ENCODE peak calls at places on chromosomes 13 and 19, in six cellular contexts. One of them, this sample, is unnamed.

GRCh38 chr13:92510416-92510815 is 716.2 kb upstream of the GPC6 start:
- DNase-seq in GM23338: peak
- DNase-seq in GM12878: no peak
- DNase-seq in A549: no peak
- DNase-seq in K562: no peak
- DNase-seq in HCT116: no peak
- DNase-seq in this sample: no peak

GRCh38 chr13:40383132-40383531 is 283.3 kb downstream of the FOXO1 start:
- DNase-seq in GM23338: no peak
- DNase-seq in GM12878: no peak
- DNase-seq in A549: no peak
- DNase-seq in K562: no peak
- DNase-seq in HCT116: no peak
- DNase-seq in this sample: peak

GRCh38 chr13:20609145-20609544 is 42.2 kb downstream of the IFT88 start:
- DNase-seq in GM23338: no peak
- DNase-seq in GM12878: no peak
- DNase-seq in A549: no peak
- DNase-seq in K562: no peak
- DNase-seq in HCT116: no peak
- DNase-seq in this sample: no peak

GRCh38 chr13:114080739-114081561 is 51.5 kb downstream of the RASA3 start:
- DNase-seq in GM23338: no peak
- DNase-seq in GM12878: no peak
- DNase-seq in A549: no peak
- DNase-seq in K562: no peak
- DNase-seq in HCT116: no peak
- DNase-seq in this sample: no peak

GRCh38 chr13:23681253-23681652 is 111.0 kb downstream of the TNFRSF19 start:
- DNase-seq in GM23338: no peak
- DNase-seq in GM12878: no peak
- DNase-seq in A549: no peak
- DNase-seq in K562: no peak
- DNase-seq in HCT116: no peak
- DNase-seq in this sample: no peak

GRCh38 chr13:101785858-101786257 is 333.4 kb downstream of the ITGBL1 start:
- DNase-seq in GM23338: peak
- DNase-seq in GM12878: no peak
- DNase-seq in A549: peak
- DNase-seq in K562: no peak
- DNase-seq in HCT116: peak
- DNase-seq in this sample: peak

GRCh38 chr13:34356686-34357434 is 538.9 kb downstream of the RFC3 start:
- DNase-seq in GM23338: no peak
- DNase-seq in GM12878: no peak
- DNase-seq in A549: no peak
- DNase-seq in K562: no peak
- DNase-seq in HCT116: no peak
- DNase-seq in this sample: no peak

GRCh38 chr19:33621811-33622504 is at the start of gene CHST8:
- DNase-seq in GM23338: peak
- DNase-seq in GM12878: no peak
- DNase-seq in A549: no peak
- DNase-seq in K562: peak
- DNase-seq in HCT116: no peak
- DNase-seq in this sample: peak

GRCh38 chr13:22915442-22916082 is 265.2 kb upstream of the SGCG start:
- DNase-seq in GM23338: peak
- DNase-seq in GM12878: no peak
- DNase-seq in A549: peak
- DNase-seq in K562: peak
- DNase-seq in HCT116: peak
- DNase-seq in this sample: peak

GRCh38 chr19:39498262-39499081 is at the start of gene DLL3:
- DNase-seq in GM23338: peak
- DNase-seq in GM12878: no peak
- DNase-seq in A549: no peak
- DNase-seq in K562: peak
- DNase-seq in HCT116: no peak
- DNase-seq in this sample: peak

GRCh38 chr19:12111176-12111575 is 29.0 kb downstream of the ZNF20 start:
- DNase-seq in GM23338: no peak
- DNase-seq in GM12878: no peak
- DNase-seq in A549: no peak
- DNase-seq in K562: no peak
- DNase-seq in HCT116: no peak
- DNase-seq in this sample: no peak

GRCh38 chr19:38989066-38989605 is 13.6 kb upstream of the FBXO17 start:
- DNase-seq in GM23338: peak
- DNase-seq in GM12878: no peak
- DNase-seq in A549: no peak
- DNase-seq in K562: no peak
- DNase-seq in HCT116: no peak
- DNase-seq in this sample: peak

GRCh38 chr19:54418030-54418929 is 3.0 kb downstream of the TTYH1 start:
- DNase-seq in GM23338: peak
- DNase-seq in GM12878: no peak
- DNase-seq in A549: no peak
- DNase-seq in K562: peak
- DNase-seq in HCT116: no peak
- DNase-seq in this sample: no peak

GRCh38 chr19:30799854-30800755 is 427.9 kb downstream of the ZNF536 start:
- DNase-seq in GM23338: peak
- DNase-seq in GM12878: no peak
- DNase-seq in A549: peak
- DNase-seq in K562: peak
- DNase-seq in HCT116: no peak
- DNase-seq in this sample: no peak

GRCh38 chr19:11821474-11821873 is 7.4 kb downstream of the ZNF440 start:
- DNase-seq in GM23338: no peak
- DNase-seq in GM12878: no peak
- DNase-seq in A549: no peak
- DNase-seq in K562: peak
- DNase-seq in HCT116: no peak
- DNase-seq in this sample: no peak

GRCh38 chr13:24306632-24307031 is 2.7 kb upstream of the C1QTNF9 start:
- DNase-seq in GM23338: no peak
- DNase-seq in GM12878: no peak
- DNase-seq in A549: no peak
- DNase-seq in K562: no peak
- DNase-seq in HCT116: no peak
- DNase-seq in this sample: no peak

GRCh38 chr19:44984005-44984404 is 17.3 kb upstream of the RELB start:
- DNase-seq in GM23338: no peak
- DNase-seq in GM12878: no peak
- DNase-seq in A549: no peak
- DNase-seq in K562: no peak
- DNase-seq in HCT116: no peak
- DNase-seq in this sample: no peak

GRCh38 chr19:32977269-32977668 is 5.2 kb downstream of the FAAP24 start:
- DNase-seq in GM23338: no peak
- DNase-seq in GM12878: no peak
- DNase-seq in A549: peak
- DNase-seq in K562: no peak
- DNase-seq in HCT116: no peak
- DNase-seq in this sample: no peak

GRCh38 chr13:28719227-28719562 is 425 bp upstream of the SLC46A3 start:
- DNase-seq in GM23338: peak
- DNase-seq in GM12878: no peak
- DNase-seq in A549: no peak
- DNase-seq in K562: no peak
- DNase-seq in HCT116: no peak
- DNase-seq in this sample: no peak

GRCh38 chr19:54682306-54682705 is 19.5 kb downstream of the LILRB4 start:
- DNase-seq in GM23338: no peak
- DNase-seq in GM12878: no peak
- DNase-seq in A549: no peak
- DNase-seq in K562: no peak
- DNase-seq in HCT116: no peak
- DNase-seq in this sample: no peak

GRCh38 chr13:71979616-71980015 is 112.6 kb upstream of the DACH1 start:
- DNase-seq in GM23338: peak
- DNase-seq in GM12878: no peak
- DNase-seq in A549: no peak
- DNase-seq in K562: no peak
- DNase-seq in HCT116: peak
- DNase-seq in this sample: no peak

GRCh38 chr13:61463027-61463426 is 47.4 kb upstream of the PCDH20 start:
- DNase-seq in GM23338: no peak
- DNase-seq in GM12878: no peak
- DNase-seq in A549: no peak
- DNase-seq in K562: no peak
- DNase-seq in HCT116: no peak
- DNase-seq in this sample: no peak

GRCh38 chr13:30448441-30448840 is 17.3 kb downstream of the HMGB1 start:
- DNase-seq in GM23338: no peak
- DNase-seq in GM12878: no peak
- DNase-seq in A549: no peak
- DNase-seq in K562: no peak
- DNase-seq in HCT116: no peak
- DNase-seq in this sample: no peak

GRCh38 chr13:99642006-99642405 is 140.7 kb downstream of the TM9SF2 start:
- DNase-seq in GM23338: no peak
- DNase-seq in GM12878: no peak
- DNase-seq in A549: no peak
- DNase-seq in K562: no peak
- DNase-seq in HCT116: no peak
- DNase-seq in this sample: no peak
- H3K4me2 ChIP-seq in GM23338: no peak
- H3K4me2 ChIP-seq in GM12878: no peak
- H3K4me2 ChIP-seq in A549: no peak
- H3K4me2 ChIP-seq in K562: no peak
- H3K4me2 ChIP-seq in HCT116: no peak
- H3K4me2 ChIP-seq in this sample: no peak

GRCh38 chr19:3507371-3508120 is 1.4 kb downstream of the FZR1 start:
- DNase-seq in GM23338: peak
- DNase-seq in GM12878: no peak
- DNase-seq in A549: no peak
- DNase-seq in K562: peak
- DNase-seq in HCT116: no peak
- DNase-seq in this sample: peak

GRCh38 chr19:3504723-3505122 is 1.4 kb upstream of the FZR1 start:
- DNase-seq in GM23338: no peak
- DNase-seq in GM12878: no peak
- DNase-seq in A549: no peak
- DNase-seq in K562: no peak
- DNase-seq in HCT116: no peak
- DNase-seq in this sample: no peak

GRCh38 chr19:3508771-3509535 is 2.8 kb downstream of the FZR1 start:
- DNase-seq in GM23338: no peak
- DNase-seq in GM12878: no peak
- DNase-seq in A549: no peak
- DNase-seq in K562: no peak
- DNase-seq in HCT116: no peak
- DNase-seq in this sample: no peak

GRCh38 chr19:3505598-3506383 is at the start of gene FZR1:
- DNase-seq in GM23338: peak
- DNase-seq in GM12878: peak
- DNase-seq in A549: peak
- DNase-seq in K562: peak
- DNase-seq in HCT116: peak
- DNase-seq in this sample: peak

DNA sequence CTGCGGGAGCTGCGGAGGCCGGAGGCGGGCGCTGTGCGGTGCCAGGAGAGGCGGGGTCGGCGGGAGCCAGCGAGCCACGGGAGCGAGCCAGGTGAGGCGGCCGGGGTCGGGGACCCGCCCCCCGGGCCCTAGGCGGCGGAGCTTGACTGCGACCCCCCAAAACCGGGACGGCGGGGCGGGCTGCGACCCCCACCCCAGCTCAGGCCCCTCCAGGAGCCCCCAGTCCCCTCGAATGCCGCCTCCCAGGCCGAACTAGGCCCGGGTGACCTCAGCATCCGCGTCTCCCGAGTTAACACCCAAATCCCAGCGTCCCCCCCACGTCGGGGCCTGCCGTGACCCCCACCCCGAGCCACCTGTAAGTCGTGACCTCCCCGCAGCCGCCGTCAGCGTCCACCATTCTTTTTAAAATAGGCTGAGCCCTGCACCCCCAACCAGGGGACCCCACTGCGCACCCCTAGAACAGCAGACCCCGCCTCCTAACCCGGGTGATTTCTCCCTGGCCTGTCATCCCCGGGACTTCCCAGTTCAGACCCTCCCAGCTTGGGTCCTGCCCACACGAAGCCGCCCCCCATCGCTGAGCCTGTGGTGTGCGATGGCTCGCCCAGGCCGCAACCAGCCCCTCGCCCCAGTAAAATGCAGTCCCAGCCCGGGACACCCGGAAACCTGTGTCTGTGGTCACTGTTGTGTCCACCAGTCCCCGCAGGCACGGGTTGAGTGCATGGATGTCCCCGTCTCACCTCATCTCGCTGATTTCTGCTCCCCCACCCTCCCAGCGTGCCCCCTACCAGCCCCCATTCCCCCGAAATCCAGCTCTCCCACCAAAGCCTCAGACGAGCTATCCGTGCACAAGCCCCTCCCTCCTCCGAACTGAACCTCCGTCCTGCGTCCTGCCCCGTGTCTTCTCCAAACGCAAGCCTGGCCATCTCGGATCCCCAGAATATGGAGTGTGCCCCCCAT is 551 bp downstream of the FZR1 start:
- DNase-seq in GM23338: peak
- DNase-seq in GM12878: no peak
- DNase-seq in A549: no peak
- DNase-seq in K562: peak
- DNase-seq in HCT116: no peak
- DNase-seq in this sample: peak
- TF ChIP-seq REST in GM23338: no peak
- TF ChIP-seq REST in GM12878: no peak
- TF ChIP-seq REST in A549: no peak
- TF ChIP-seq REST in K562: no peak
- TF ChIP-seq REST in HCT116: no peak
- TF ChIP-seq REST in this sample: no peak

GRCh38 chr13:36778083-36778671 is 40.8 kb upstream of the RFXAP start:
- DNase-seq in GM23338: peak
- DNase-seq in GM12878: peak
- DNase-seq in A549: no peak
- DNase-seq in K562: no peak
- DNase-seq in HCT116: no peak
- DNase-seq in this sample: no peak
- H3K4me2 ChIP-seq in GM23338: peak
- H3K4me2 ChIP-seq in GM12878: no peak
- H3K4me2 ChIP-seq in A549: no peak
- H3K4me2 ChIP-seq in K562: no peak
- H3K4me2 ChIP-seq in HCT116: peak
- H3K4me2 ChIP-seq in this sample: peak

DNA sequence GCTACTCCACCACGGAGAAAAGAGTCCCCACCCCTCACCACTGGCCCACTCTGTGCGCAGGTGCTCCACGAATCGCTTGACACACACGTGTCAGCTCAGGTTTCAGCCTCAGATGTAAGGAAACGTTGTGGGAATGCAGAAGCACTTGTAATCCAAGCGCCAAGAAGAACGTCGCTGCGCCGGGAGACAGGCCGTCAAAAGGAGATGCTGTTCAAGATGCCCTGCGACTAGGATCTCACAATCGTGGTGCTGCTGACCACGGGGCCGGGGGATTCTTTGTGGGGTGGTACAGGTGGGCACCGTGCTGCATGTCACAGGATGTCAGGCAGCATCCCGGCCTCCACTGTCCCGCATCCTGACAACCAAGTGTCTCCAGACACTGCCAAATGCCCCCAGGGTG is 16.9 kb upstream of the SIGLEC11 start:
- DNase-seq in GM23338: no peak
- DNase-seq in GM12878: no peak
- DNase-seq in A549: no peak
- DNase-seq in K562: no peak
- DNase-seq in HCT116: no peak
- DNase-seq in this sample: no peak
- TF ChIP-seq REST in GM23338: no peak
- TF ChIP-seq REST in GM12878: no peak
- TF ChIP-seq REST in A549: no peak
- TF ChIP-seq REST in K562: no peak
- TF ChIP-seq REST in HCT116: no peak
- TF ChIP-seq REST in this sample: no peak